ENCODE peak calls at places on chromosomes 1 and 21, in eight cellular contexts. B is GM12864, M is IMR-90, U is HL-60, W is tibial artery, L is heart left ventricle, V is lower lobe of right lung, Y is cardiac muscle cell. R is an unnamed sample.

GRCh38 chr1:47804127-47804526 is 193.1 kb downstream of the TRABD2B start:
- DNase-seq in B (no peak), M (no peak), U (no peak), W (no peak), L (no peak), V (no peak), Y (peak), R (no peak)

GRCh38 chr1:233790662-233791371 is 113.7 kb upstream of the SLC35F3 start:
- DNase-seq in B (peak), M (peak), U (peak), W (no peak), L (no peak), V (no peak), Y (peak), R (no peak)

GRCh38 chr1:8352471-8352845 is 34.5 kb downstream of the SLC45A1 start:
- DNase-seq in B (no peak), M (no peak), U (no peak), W (peak), L (peak), V (no peak), Y (no peak), R (no peak)

GRCh38 chr1:46621930-46622329 is 5.3 kb upstream of the MOB3C start:
- DNase-seq in B (no peak), M (no peak), U (no peak), W (no peak), L (no peak), V (no peak), Y (no peak), R (no peak)

GRCh38 chr1:87045757-87046422 is 131.5 kb downstream of the HS2ST1 start:
- DNase-seq in B (no peak), M (peak), U (no peak), W (no peak), L (no peak), V (no peak), Y (no peak), R (no peak)

GRCh38 chr1:59204001-59204400 is 92.9 kb upstream of the FGGY start:
- DNase-seq in B (no peak), M (peak), U (peak), W (peak), L (peak), V (peak), Y (no peak), R (no peak)

GRCh38 chr1:228472655-228473054 is 14.5 kb upstream of the RNF187 start:
- DNase-seq in B (no peak), M (peak), U (peak), W (no peak), L (no peak), V (no peak), Y (no peak), R (no peak)

GRCh38 chr1:184595609-184596008 is 159.0 kb downstream of the EDEM3 start:
- DNase-seq in B (no peak), M (peak), U (no peak), W (no peak), L (no peak), V (no peak), Y (no peak), R (no peak)

GRCh38 chr1:47186267-47187185 is 3.3 kb downstream of the PDZK1IP1 start:
- DNase-seq in B (no peak), M (no peak), U (no peak), W (no peak), L (no peak), V (no peak), Y (no peak), R (no peak)

GRCh38 chr21:45747802-45748445 is 104.4 kb downstream of the PCBP3 start:
- DNase-seq in B (no peak), M (peak), U (no peak), W (no peak), L (no peak), V (no peak), Y (no peak), R (no peak)

GRCh38 chr1:93591291-93591832 is 90.3 kb downstream of the BCAR3 start:
- DNase-seq in B (no peak), M (no peak), U (no peak), W (no peak), L (no peak), V (no peak), Y (no peak), R (no peak)

GRCh38 chr1:54886724-54887664 is at the start of gene DHCR24:
- DNase-seq in B (peak), M (peak), U (peak), W (peak), L (peak), V (peak), Y (peak), R (peak)

GRCh38 chr1:157697781-157698569 is 2.6 kb downstream of the FCRL3 start:
- DNase-seq in B (no peak), M (no peak), U (no peak), W (no peak), L (no peak), V (no peak), Y (no peak), R (no peak)

GRCh38 chr1:26711777-26712176 is 16.0 kb downstream of the ARID1A start:
- DNase-seq in B (no peak), M (no peak), U (no peak), W (no peak), L (no peak), V (no peak), Y (no peak), R (no peak)

GRCh38 chr1:8463144-8463927 is 145.4 kb downstream of the SLC45A1 start:
- DNase-seq in B (no peak), M (peak), U (no peak), W (peak), L (no peak), V (no peak), Y (peak), R (no peak)

GRCh38 chr1:181592261-181592859 is 109.0 kb downstream of the CACNA1E start:
- DNase-seq in B (no peak), M (no peak), U (no peak), W (no peak), L (no peak), V (no peak), Y (peak), R (no peak)

GRCh38 chr1:220881918-220882891 is 3.0 kb downstream of the HLX start:
- DNase-seq in B (no peak), M (peak), U (peak), W (no peak), L (peak), V (no peak), Y (no peak), R (no peak)

GRCh38 chr1:8871539-8871935 is 6.9 kb downstream of the ENO1 start:
- DNase-seq in B (no peak), M (no peak), U (no peak), W (no peak), L (no peak), V (no peak), Y (no peak), R (no peak)

GRCh38 chr1:161032409-161032808 is 6.4 kb downstream of the TSTD1 start:
- DNase-seq in B (no peak), M (no peak), U (no peak), W (no peak), L (no peak), V (no peak), Y (peak), R (no peak)

GRCh38 chr1:52567943-52568342 is 15.1 kb upstream of the TUT4 start:
- DNase-seq in B (no peak), M (no peak), U (no peak), W (no peak), L (no peak), V (no peak), Y (no peak), R (no peak)

GRCh38 chr1:157496121-157496526 is 56.2 kb downstream of the FCRL5 start:
- DNase-seq in B (no peak), M (peak), U (no peak), W (peak), L (no peak), V (no peak), Y (peak), R (no peak)

GRCh38 chr1:59025898-59026426 is 242.1 kb upstream of the JUN start:
- DNase-seq in B (peak), M (peak), U (no peak), W (no peak), L (no peak), V (no peak), Y (no peak), R (no peak)

GRCh38 chr1:32893198-32894018 is 7.1 kb downstream of the HPCA start:
- DNase-seq in B (no peak), M (peak), U (no peak), W (no peak), L (no peak), V (no peak), Y (no peak), R (no peak)
- TF ChIP-seq CTCF in B (no peak), M (no peak), U (no peak), W (no peak), L (peak), V (peak), Y (peak), R (peak)

GRCh38 chr1:56416385-56416972 is 162.9 kb downstream of the PLPP3 start:
- DNase-seq in B (no peak), M (no peak), U (no peak), W (no peak), L (no peak), V (no peak), Y (no peak), R (no peak)
- TF ChIP-seq CTCF in B (no peak), M (no peak), U (no peak), W (no peak), L (no peak), V (peak), Y (peak), R (peak)

GRCh38 chr1:74504125-74505065 is 8.0 kb downstream of the LRRC53 start:
- DNase-seq in B (peak), M (peak), U (peak), W (no peak), L (peak), V (no peak), Y (peak), R (no peak)
- TF ChIP-seq CTCF in B (peak), M (peak), U (peak), W (peak), L (peak), V (peak), Y (peak), R (no peak)

GRCh38 chr1:20727746-20728316 is 4.7 kb downstream of the SH2D5 start:
- DNase-seq in B (no peak), M (no peak), U (no peak), W (no peak), L (no peak), V (no peak), Y (no peak), R (no peak)
- TF ChIP-seq CTCF in B (peak), M (peak), U (no peak), W (no peak), L (no peak), V (no peak), Y (no peak), R (no peak)

GRCh38 chr21:16457498-16457897 is 727.7 kb downstream of the USP25 start:
- DNase-seq in B (no peak), M (no peak), U (no peak), W (no peak), L (no peak), V (no peak), Y (peak), R (no peak)

GRCh38 chr21:16455526-16455925 is 725.7 kb downstream of the USP25 start:
- DNase-seq in B (no peak), M (no peak), U (no peak), W (no peak), L (no peak), V (no peak), Y (no peak), R (no peak)

GRCh38 chr21:16455978-16456377 is 726.2 kb downstream of the USP25 start:
- DNase-seq in B (no peak), M (no peak), U (no peak), W (no peak), L (no peak), V (no peak), Y (peak), R (no peak)

GRCh38 chr21:16454371-16454770 is 724.6 kb downstream of the USP25 start:
- DNase-seq in B (no peak), M (no peak), U (no peak), W (no peak), L (no peak), V (no peak), Y (no peak), R (no peak)
- TF ChIP-seq CTCF in B (no peak), M (no peak), U (no peak), W (peak), L (peak), V (no peak), Y (peak), R (no peak)